ENCODE peak calls at places on chromosomes 16 and 17, in five cellular contexts. R, K, C, V and J are unnamed samples.

GRCh38 chr16:70548936-70549335 is 25.3 kb downstream of the SF3B3 start:
- DNase-seq in R (no peak), K (no peak), C (no peak), V (peak), J (no peak)

GRCh38 chr17:16981928-16982327 is 10.0 kb upstream of the TNFRSF13B start:
- DNase-seq in R (no peak), K (no peak), C (no peak), V (no peak), J (no peak)

GRCh38 chr16:11258553-11259287 is 2.7 kb upstream of the SOCS1 start:
- DNase-seq in R (no peak), K (no peak), C (no peak), V (no peak), J (no peak)

GRCh38 chr17:55424893-55425540 is 3.4 kb upstream of the MMD start:
- DNase-seq in R (no peak), K (no peak), C (no peak), V (no peak), J (no peak)

GRCh38 chr17:14590458-14591250 is 289.8 kb downstream of the HS3ST3B1 start:
- DNase-seq in R (no peak), K (no peak), C (no peak), V (no peak), J (no peak)

GRCh38 chr16:90057738-90058173 is 19.4 kb downstream of the PRDM7 start:
- DNase-seq in R (peak), K (no peak), C (no peak), V (peak), J (no peak)

GRCh38 chr17:39927928-39928867 is 666 bp downstream of the LRRC3C start:
- DNase-seq in R (no peak), K (peak), C (peak), V (no peak), J (peak)

GRCh38 chr17:45127583-45128300 is 4.6 kb downstream of the PLCD3 start:
- DNase-seq in R (no peak), K (no peak), C (no peak), V (peak), J (no peak)

GRCh38 chr17:4307179-4307930 is 43.6 kb upstream of the ANKFY1 start:
- DNase-seq in R (no peak), K (no peak), C (no peak), V (no peak), J (no peak)

GRCh38 chr16:85171004-85171808 is 58.9 kb upstream of the CIBAR2 start:
- DNase-seq in R (no peak), K (no peak), C (no peak), V (no peak), J (no peak)

GRCh38 chr17:13393841-13394710 is 207.7 kb downstream of the HS3ST3A1 start:
- DNase-seq in R (peak), K (no peak), C (no peak), V (peak), J (no peak)

GRCh38 chr17:50909765-50910661 is 43.9 kb upstream of the TOB1 start:
- DNase-seq in R (no peak), K (no peak), C (no peak), V (no peak), J (no peak)

GRCh38 chr17:4163951-4164350 is 21.0 kb downstream of the CYB5D2 start:
- DNase-seq in R (no peak), K (no peak), C (no peak), V (peak), J (no peak)

DNA sequence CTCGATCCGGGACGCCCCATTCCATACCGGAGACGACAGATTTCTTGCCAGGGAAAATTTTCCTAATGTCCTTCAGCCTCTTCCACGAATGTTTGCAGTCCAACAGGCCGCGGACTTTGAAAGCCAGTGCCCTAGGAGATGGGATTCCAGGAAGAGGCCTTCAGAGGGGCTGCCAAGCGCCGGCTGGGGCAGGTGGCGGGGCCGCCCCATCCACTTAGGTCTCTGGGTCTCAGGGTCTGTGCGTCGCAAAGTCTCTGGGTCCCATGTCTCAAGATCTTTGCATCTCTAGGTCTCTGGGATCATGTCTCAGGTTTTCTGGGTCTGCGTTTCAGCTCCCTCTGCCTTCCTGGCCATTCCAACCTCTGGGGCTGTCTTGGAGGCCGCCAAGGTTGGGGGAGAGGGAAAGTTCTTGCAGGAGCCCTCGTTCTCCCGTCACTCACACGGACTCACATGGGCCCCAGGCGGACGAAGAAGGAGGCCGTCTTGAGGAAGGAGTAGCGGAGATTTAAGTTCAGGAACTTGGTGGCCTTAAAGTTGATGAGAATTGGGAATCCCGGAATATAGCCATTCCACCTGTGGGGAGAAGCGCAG is 7.2 kb downstream of the ALOX12B start:
- DNase-seq in R (no peak), K (no peak), C (no peak), V (no peak), J (no peak)
- TF ChIP-seq CTCF in R (no peak), K (no peak), C (no peak), V (no peak), J (no peak)

GRCh38 chr17:47850373-47850691 is 631 bp downstream of the SP6 start:
- DNase-seq in R (no peak), K (no peak), C (no peak), V (no peak), J (no peak)
- TF ChIP-seq CTCF in R (no peak), K (no peak), C (no peak), V (no peak), J (no peak)

DNA sequence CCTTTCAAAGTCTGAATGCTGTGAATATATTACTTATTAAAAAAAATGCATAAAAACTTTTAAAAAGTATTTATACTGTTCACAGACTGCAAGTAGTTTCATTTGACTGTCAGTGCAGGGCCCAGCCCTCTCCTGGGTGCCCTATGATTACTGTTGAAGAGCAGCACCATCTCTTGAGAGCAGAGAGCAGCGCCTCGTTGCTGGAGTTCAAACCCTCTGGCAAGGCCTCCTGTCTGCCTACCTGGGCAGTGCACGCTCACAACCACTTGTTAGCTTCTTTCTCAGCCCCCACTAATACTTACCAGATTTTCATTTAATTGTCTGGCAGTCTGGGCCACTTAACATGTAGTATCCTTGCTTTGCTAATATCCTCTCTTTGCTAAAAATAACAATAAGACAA is 233.4 kb downstream of the PHKB start:
- DNase-seq in R (no peak), K (no peak), C (no peak), V (no peak), J (no peak)
- TF ChIP-seq CTCF in R (no peak), K (no peak), C (no peak), V (no peak), J (no peak)

DNA sequence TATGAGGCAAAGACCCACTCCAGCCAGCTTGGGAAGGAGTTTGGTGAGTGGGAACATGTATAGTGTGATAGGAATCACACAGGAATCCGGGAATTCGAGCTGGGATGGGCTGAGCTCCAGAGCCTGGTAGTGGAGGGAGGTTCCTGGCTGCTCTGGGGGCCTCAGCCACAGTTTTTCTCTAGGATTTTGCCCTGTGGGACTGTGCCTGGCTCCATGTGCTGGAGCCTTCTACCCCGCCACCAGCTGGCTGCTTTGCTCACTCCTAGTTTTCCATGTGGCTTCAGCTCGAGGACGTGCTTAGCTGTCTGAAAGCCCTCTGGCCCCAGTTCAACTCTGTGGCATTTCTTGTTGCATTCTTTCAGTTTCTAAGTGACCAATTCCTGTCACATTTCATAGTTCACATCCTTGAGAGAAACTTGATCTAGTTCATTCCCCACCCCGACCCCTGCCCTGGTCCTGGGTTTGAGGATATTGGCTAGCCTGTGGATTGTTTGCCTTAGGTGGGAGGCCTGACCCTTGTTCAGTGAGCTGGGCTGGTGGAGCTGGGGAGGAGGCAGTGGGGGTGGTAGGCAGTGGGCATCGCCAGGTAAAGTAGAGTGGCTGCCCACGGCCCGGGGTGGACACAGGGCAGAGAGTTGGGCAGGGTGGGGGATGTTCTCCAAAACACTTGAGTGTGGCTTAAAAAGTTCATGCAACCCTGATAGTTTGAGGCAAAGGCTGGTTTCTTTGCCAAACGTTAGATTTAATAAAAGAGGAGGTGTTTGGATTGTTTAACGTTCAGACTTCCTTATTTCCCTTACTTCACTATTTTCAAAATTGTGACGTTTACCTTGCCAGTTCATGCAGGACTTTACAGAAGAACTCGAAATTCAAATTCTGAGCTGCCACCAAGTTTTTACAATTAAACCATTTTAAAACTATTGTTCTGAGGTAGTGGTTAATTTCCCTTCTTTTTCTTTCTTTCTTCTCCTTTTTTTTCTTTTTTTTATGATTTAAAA is 5.2 kb downstream of the SEC14L1 start:
- DNase-seq in R (no peak), K (no peak), C (no peak), V (peak), J (no peak)
- TF ChIP-seq CTCF in R (peak), K (no peak), C (no peak), V (peak), J (no peak)

GRCh38 chr16:1346422-1347285 is 5.0 kb downstream of the TSR3 start:
- DNase-seq in R (no peak), K (no peak), C (no peak), V (no peak), J (no peak)
- TF ChIP-seq CTCF in R (no peak), K (no peak), C (no peak), V (peak), J (no peak)